ENCODE peak calls at places on chromosomes 11 and 22, in nine cellular contexts. N is PC-3; F is mammary epithelial cell; Y is heart left ventricle; Q is A549; X is effector memory CD4-positive, alpha-beta T cell; B is GM23338; R is tibial nerve; E is stomach. G is an unnamed sample.

GRCh38 chr11:96426356-96427103 is 36.7 kb downstream of the JRKL start:
- DNase-seq in F (peak; percentile 12), E (no peak), X (no peak), Q (peak; percentile 34), B (peak; percentile 71), Y (no peak), N (peak; percentile 72), R (no peak), G (peak; percentile 22)

GRCh38 chr22:43946391-43946680 is 8.9 kb upstream of the SAMM50 start:
- DNase-seq in B (no peak), Y (no peak), R (no peak), E (no peak), F (no peak), N (no peak), X (no peak), Q (peak; percentile 26), G (no peak)

GRCh38 chr11:80831374-80831773 is 1390.5 kb upstream of the TENM4 start:
- DNase-seq in E (no peak), B (no peak), X (no peak), R (no peak), F (peak; percentile 32), Q (no peak), Y (no peak), N (peak; percentile 69), G (no peak)

GRCh38 chr11:126695293-126695692 is 305.3 kb downstream of the KIRREL3 start:
- DNase-seq in N (no peak), Q (peak; percentile 10), B (no peak), E (no peak), F (no peak), X (no peak), R (no peak), Y (no peak), G (no peak)

GRCh38 chr22:42889290-42889689 is 32.2 kb upstream of the ARFGAP3 start:
- DNase-seq in N (no peak), Q (no peak), X (no peak), R (peak; percentile 17), B (no peak), Y (no peak), E (no peak), F (no peak), G (no peak)

GRCh38 chr22:20652582-20652981 is 121.3 kb upstream of the SERPIND1 start:
- DNase-seq in N (no peak), B (no peak), F (no peak), R (no peak), Q (no peak), Y (no peak), E (no peak), X (no peak), G (no peak)

GRCh38 chr11:69533296-69534165 is 52.1 kb downstream of the LINC01488 start:
- DNase-seq in X (no peak), N (no peak), F (no peak), E (no peak), B (no peak), R (no peak), Y (no peak), Q (no peak), G (peak; percentile 60)

GRCh38 chr22:46007848-46008261 is 30.9 kb upstream of the WNT7B start:
- DNase-seq in Q (no peak), N (no peak), B (no peak), R (peak; percentile 74), X (no peak), Y (peak; percentile 92), E (peak; percentile 39), F (peak; percentile 83), G (peak; percentile 79)

GRCh38 chr22:39634530-39635399 is 64.2 kb downstream of the CACNA1I start:
- DNase-seq in Y (no peak), Q (peak; percentile 75), N (peak; percentile 94), R (no peak), F (peak; percentile 90), X (no peak), B (no peak), E (peak; percentile 44), G (peak; percentile 91)

DNA sequence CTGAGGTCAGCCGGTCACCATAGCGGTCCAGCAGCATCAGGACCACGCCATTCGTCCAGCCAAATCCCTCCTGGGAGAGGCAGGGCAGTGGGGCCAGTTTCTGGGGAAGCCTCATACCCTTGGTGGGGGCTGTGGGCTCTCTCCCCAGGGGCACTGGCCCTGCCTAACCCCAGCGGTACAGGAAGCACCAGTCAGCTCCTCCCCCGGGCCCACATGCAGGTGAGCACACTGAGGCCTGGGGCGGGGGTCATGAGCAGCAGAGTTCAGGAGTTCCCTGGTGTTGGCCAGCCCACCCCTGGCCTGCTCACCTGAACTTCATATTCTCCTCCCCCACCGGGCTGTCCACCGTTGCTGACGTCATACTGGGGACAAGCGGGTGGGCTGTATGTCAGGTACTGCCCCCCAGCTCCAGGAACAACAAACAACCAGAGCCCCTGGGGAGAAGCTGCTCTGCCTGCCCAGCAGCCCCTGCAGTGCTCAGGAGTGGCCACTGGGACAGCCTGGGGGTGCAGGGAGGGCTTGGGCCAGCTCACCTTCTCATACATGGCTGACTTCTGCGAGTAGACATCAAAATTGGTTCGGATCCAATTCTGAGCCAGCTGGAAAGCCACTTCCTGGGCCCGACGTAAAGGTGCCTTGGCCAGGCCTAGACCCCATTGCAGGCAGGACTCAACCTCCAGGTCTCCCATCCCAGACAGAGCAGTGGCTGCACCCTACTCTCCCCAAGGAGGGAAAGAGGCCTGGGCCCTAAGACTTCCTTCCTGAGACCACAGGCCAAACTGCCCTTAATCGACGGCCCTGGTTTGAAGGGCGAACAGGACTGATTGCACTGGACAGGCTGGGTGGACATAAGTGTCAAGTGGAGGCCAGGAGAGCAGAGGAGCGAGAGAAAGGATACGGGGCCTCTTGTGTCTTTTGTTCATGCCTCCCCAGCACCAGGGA is 20.8 kb downstream of the TREH start:
- DNase-seq in B (peak; percentile 40), Y (peak; percentile 44), E (no peak), Q (no peak), N (peak; percentile 20), X (no peak), R (no peak), F (no peak), G (peak; percentile 5)
- H3K27ac ChIP-seq in B (peak overlapping the region; percentile 80), Y (peak overlapping the region; percentile 43), E (peak overlapping the region; percentile 58), Q (no peak overlapping the region), N (no peak overlapping the region), X (no peak overlapping the region), R (peak overlapping the region; percentile 63), F (no peak overlapping the region), G (no peak overlapping the region)

GRCh38 chr22:19611590-19611989 is 87.4 kb upstream of the CLDN5 start:
- DNase-seq in B (no peak), N (no peak), Q (no peak), X (no peak), E (no peak), Y (no peak), F (no peak), R (no peak), G (no peak)
- H3K4me1 ChIP-seq in B (peaks cover 24% of the 10 kb centered on the region), N (peaks cover 15% of the 10 kb centered on the region), Q (no peaks in the 10 kb centered on the region), X (peaks cover 13% of the 10 kb centered on the region), E (peaks cover 9% of the 10 kb centered on the region), Y (no peaks in the 10 kb centered on the region), F (peaks cover 9% of the 10 kb centered on the region), R (no peaks in the 10 kb centered on the region), G (no peaks in the 10 kb centered on the region)

DNA sequence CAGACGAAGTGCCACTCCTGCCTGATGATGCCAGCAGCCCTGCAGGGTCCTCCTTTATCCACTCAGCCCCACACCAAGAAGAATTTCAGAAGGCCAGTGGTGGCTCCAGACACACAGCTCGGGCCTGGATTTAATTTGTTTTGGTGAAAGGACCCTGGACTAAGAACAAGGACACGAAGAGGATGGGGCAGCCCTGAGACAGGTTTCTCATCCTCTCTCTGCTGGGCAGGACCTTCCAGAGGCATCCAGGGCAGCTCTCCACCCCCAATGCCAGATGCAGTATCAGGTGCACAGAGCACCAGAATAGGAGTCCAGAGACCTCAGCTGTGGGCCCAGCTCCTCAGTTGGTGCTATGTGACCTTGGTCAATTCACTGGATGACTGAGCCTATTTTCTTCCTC is 72.0 kb downstream of the TRIM29 start:
- DNase-seq in E (no peak), Y (no peak), B (no peak), F (no peak), X (no peak), Q (no peak), R (no peak), N (no peak), G (no peak)
- H3K27ac ChIP-seq in E (no peak overlapping the region), Y (no peak overlapping the region), B (no peak overlapping the region), F (no peak overlapping the region), X (no peak overlapping the region), Q (no peak overlapping the region), R (no peak overlapping the region), N (no peak overlapping the region), G (no peak overlapping the region)

DNA sequence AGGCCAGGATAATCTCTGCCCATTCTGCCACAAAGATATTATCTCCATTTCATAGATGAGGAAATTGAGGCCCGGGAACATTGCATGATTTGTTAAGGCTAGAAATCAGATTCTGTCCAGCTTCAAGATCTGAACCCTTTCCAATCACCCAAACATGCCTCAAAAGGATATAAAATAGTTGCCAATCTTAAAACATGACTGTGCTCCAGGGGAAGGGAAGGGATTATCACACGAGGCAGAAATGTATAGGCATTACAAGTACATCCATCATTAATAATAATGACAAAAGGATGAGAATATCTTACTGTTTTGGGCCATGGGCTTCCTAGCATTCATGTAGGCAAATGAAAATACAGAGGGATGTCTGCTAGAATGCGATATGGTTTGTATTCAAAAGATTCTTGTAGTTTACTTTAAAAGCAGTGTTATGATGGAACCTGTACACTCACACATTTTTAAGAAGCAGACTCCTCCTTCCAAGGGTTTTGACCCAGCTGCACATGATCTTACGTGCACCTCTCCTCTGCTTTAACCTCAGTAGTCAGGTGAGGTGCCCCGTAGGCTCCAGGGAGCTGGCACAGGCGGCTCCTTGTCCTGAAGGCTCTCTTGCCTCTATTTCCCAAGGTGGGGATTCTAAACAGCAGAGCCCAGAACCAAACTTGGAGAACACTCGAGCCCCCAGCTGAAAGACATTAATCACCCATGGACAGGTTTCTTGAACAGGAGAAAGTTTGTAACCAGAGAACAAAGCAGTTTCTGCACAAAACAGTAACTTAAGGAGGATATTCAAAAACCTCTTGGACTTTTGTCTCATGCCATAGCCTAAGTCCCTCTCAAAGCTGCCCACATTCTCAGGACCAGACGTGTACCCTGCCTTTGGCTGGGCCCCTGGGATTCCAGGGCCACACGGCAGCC is 36.0 kb downstream of the PARVA start:
- DNase-seq in Q (no peak), E (no peak), R (no peak), X (no peak), B (no peak), N (no peak), Y (no peak), F (no peak), G (no peak)
- H3K4me1 ChIP-seq in Q (peaks cover 27% of the 10 kb centered on the region), E (peaks cover 97% of the 10 kb centered on the region), R (peaks cover 83% of the 10 kb centered on the region), X (no peaks in the 10 kb centered on the region), B (peaks cover 27% of the 10 kb centered on the region), N (peaks cover 14% of the 10 kb centered on the region), Y (peaks cover 56% of the 10 kb centered on the region), F (peaks cover 50% of the 10 kb centered on the region), G (peaks cover 43% of the 10 kb centered on the region)

GRCh38 chr22:33723915-33724314 is 196.4 kb downstream of the LARGE1 start:
- DNase-seq in F (no peak), Q (no peak), X (no peak), N (no peak), E (no peak), B (no peak), R (peak; percentile 18), Y (peak; percentile 58), G (no peak)

GRCh38 chr22:33726294-33726711 is 194.0 kb downstream of the LARGE1 start:
- DNase-seq in Q (peak; percentile 9), N (peak; percentile 26), B (no peak), Y (peak; percentile 32), E (no peak), R (no peak), F (peak; percentile 60), X (no peak), G (peak; percentile 70)

DNA sequence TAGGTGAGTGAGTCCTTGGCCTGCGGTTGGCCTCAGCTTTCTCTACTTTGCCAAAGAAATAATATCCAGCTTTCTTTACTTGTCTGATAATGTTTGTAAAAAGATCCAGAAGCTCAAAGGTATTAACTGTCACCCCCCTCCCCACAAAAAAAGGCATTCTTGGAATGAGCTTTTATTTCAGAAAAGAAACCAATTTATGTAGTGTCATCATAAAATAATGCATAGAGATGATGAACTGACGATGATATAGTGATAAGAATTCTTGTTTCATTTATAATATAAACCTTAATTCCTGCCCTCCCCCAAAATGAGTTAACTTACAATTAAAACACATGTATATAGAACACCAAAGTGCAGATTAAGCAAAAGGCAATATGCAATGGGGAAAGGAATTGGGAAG is 191.4 kb downstream of the LARGE1 start:
- DNase-seq in Y (no peak), F (no peak), E (no peak), Q (no peak), X (no peak), B (no peak), R (no peak), N (no peak), G (no peak)
- H3K27ac ChIP-seq in Y (no peak overlapping the region), F (no peak overlapping the region), E (no peak overlapping the region), Q (no peak overlapping the region), X (no peak overlapping the region), B (no peak overlapping the region), R (no peak overlapping the region), N (no peak overlapping the region), G (no peak overlapping the region)